ENCODE peak calls at places on chromosomes 7 and 10, in eight cellular contexts. X is adrenal gland, G is BJ, P is thoracic aorta, H is AG09309, V is GM12865, Y is GM23338, Z is cardiac muscle cell. Q is an unnamed sample.

GRCh38 chr10:22986771-22987542 is 59.1 kb downstream of the ARMC3 start:
- DNase-seq in X (no peak), G (no peak), P (no peak), H (peak), V (peak), Y (peak), Z (peak), Q (peak)

GRCh38 chr7:29196191-29196590 is 1.6 kb downstream of the CHN2 start:
- DNase-seq in X (no peak), G (no peak), P (no peak), H (no peak), V (peak), Y (no peak), Z (no peak), Q (no peak)

GRCh38 chr10:55287346-55287745 is 486.3 kb upstream of the PCDH15 start:
- DNase-seq in X (no peak), G (no peak), P (no peak), H (no peak), V (no peak), Y (no peak), Z (no peak), Q (no peak)

GRCh38 chr7:23544913-23545354 is 13.2 kb upstream of the TRA2A start:
- DNase-seq in X (no peak), G (no peak), P (no peak), H (no peak), V (peak), Y (peak), Z (peak), Q (peak)

GRCh38 chr7:2005746-2006145 is 227.0 kb downstream of the MAD1L1 start:
- DNase-seq in X (no peak), G (no peak), P (no peak), H (no peak), V (no peak), Y (no peak), Z (no peak), Q (no peak)

GRCh38 chr7:2150445-2150815 is 82.3 kb downstream of the MAD1L1 start:
- DNase-seq in X (no peak), G (no peak), P (no peak), H (no peak), V (no peak), Y (no peak), Z (no peak), Q (no peak)

GRCh38 chr10:5692476-5693358 is 8.1 kb downstream of the TASOR2 start:
- DNase-seq in X (peak), G (no peak), P (no peak), H (no peak), V (peak), Y (peak), Z (peak), Q (peak)

GRCh38 chr7:124084024-124084423 is 51.2 kb upstream of the TMEM229A start:
- DNase-seq in X (no peak), G (no peak), P (no peak), H (no peak), V (no peak), Y (no peak), Z (peak), Q (no peak)

GRCh38 chr7:51589111-51589510 is 272.5 kb upstream of the COBL start:
- DNase-seq in X (no peak), G (no peak), P (no peak), H (no peak), V (no peak), Y (no peak), Z (no peak), Q (no peak)

GRCh38 chr10:4141471-4141870 is 356.5 kb upstream of the KLF6 start:
- DNase-seq in X (no peak), G (no peak), P (no peak), H (no peak), V (peak), Y (peak), Z (peak), Q (no peak)

GRCh38 chr7:95004618-95005282 is 97.4 kb downstream of the PPP1R9A start:
- DNase-seq in X (no peak), G (no peak), P (no peak), H (no peak), V (no peak), Y (no peak), Z (no peak), Q (no peak)

GRCh38 chr7:44805950-44806349 is 9.5 kb downstream of the PPIA start:
- DNase-seq in X (no peak), G (no peak), P (no peak), H (no peak), V (no peak), Y (no peak), Z (no peak), Q (no peak)

GRCh38 chr10:71773221-71773971 is at the start of gene VSIR:
- DNase-seq in X (peak), G (peak), P (peak), H (peak), V (peak), Y (peak), Z (peak), Q (peak)
- TF ChIP-seq CTCF in X (peak), G (peak), P (peak), H (peak), V (peak), Y (peak), Z (peak), Q (peak)

DNA sequence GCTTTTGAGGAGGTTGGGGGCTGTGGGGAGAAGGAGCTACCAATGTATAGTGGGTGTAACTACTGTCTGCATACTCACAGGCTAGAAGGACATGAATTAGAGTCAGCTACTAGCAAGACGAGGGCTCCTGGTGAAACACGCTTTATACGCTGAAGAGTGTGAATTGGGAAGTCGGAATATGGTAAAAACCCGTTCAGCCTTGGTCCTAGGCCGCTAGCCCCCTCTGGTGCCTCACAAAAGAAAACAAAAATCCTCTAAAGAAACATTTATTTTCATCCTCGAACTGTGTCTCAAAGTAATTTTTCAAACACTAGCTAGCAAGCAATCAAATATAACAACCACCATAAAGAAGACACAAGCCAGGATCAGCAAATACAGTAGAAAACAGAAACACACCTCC is 338.1 kb upstream of the SEMA3C start:
- DNase-seq in X (no peak), G (no peak), P (no peak), H (no peak), V (no peak), Y (peak), Z (peak), Q (no peak)
- TF ChIP-seq CTCF in X (no peak), G (peak), P (peak), H (peak), V (no peak), Y (peak), Z (peak), Q (no peak)

GRCh38 chr10:120599202-120599724 is 142.2 kb downstream of the PLPP4 start:
- DNase-seq in X (no peak), G (no peak), P (no peak), H (no peak), V (no peak), Y (no peak), Z (no peak), Q (no peak)

GRCh38 chr10:120597902-120598301 is 140.9 kb downstream of the PLPP4 start:
- DNase-seq in X (no peak), G (no peak), P (no peak), H (no peak), V (no peak), Y (no peak), Z (no peak), Q (no peak)

GRCh38 chr10:120600871-120601644 is 144.0 kb downstream of the PLPP4 start:
- DNase-seq in X (no peak), G (no peak), P (no peak), H (no peak), V (peak), Y (peak), Z (no peak), Q (no peak)

GRCh38 chr10:120601999-120602398 is 145.0 kb downstream of the PLPP4 start:
- DNase-seq in X (no peak), G (no peak), P (no peak), H (no peak), V (no peak), Y (no peak), Z (no peak), Q (no peak)

DNA sequence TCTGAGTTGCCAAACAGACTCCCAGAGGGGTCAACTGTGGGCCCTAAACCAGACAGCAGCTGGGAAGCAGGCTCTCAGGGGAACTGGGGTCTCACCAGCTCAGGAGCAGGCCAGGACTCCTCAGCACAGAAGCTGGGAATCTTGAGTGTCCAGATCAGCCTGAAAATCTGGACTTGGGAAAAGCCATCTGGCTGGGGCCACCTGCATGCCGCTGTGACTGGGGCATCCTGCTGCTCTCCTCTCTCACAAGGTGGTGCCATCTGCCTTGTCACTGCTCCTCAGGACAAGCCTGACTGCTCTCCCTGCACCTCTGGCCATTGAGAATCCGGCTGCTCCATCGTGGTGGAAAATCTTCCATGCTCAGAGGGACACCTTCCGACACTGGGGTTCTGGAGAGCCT is 141.3 kb downstream of the PLPP4 start:
- DNase-seq in X (no peak), G (no peak), P (no peak), H (no peak), V (no peak), Y (no peak), Z (no peak), Q (no peak)
- TF ChIP-seq CTCF in X (no peak), G (no peak), P (no peak), H (no peak), V (no peak), Y (peak), Z (no peak), Q (no peak)

GRCh38 chr7:137869260-137869659 is 22.5 kb upstream of the DGKI start:
- DNase-seq in X (no peak), G (no peak), P (no peak), H (no peak), V (no peak), Y (no peak), Z (no peak), Q (no peak)

GRCh38 chr7:137870684-137871083 is 23.9 kb upstream of the DGKI start:
- DNase-seq in X (no peak), G (no peak), P (no peak), H (no peak), V (no peak), Y (no peak), Z (no peak), Q (no peak)

GRCh38 chr7:137873524-137873923 is 26.8 kb upstream of the DGKI start:
- DNase-seq in X (no peak), G (peak), P (no peak), H (peak), V (peak), Y (no peak), Z (peak), Q (no peak)

GRCh38 chr7:137870078-137870477 is 23.3 kb upstream of the DGKI start:
- DNase-seq in X (no peak), G (no peak), P (no peak), H (no peak), V (no peak), Y (no peak), Z (no peak), Q (no peak)

DNA sequence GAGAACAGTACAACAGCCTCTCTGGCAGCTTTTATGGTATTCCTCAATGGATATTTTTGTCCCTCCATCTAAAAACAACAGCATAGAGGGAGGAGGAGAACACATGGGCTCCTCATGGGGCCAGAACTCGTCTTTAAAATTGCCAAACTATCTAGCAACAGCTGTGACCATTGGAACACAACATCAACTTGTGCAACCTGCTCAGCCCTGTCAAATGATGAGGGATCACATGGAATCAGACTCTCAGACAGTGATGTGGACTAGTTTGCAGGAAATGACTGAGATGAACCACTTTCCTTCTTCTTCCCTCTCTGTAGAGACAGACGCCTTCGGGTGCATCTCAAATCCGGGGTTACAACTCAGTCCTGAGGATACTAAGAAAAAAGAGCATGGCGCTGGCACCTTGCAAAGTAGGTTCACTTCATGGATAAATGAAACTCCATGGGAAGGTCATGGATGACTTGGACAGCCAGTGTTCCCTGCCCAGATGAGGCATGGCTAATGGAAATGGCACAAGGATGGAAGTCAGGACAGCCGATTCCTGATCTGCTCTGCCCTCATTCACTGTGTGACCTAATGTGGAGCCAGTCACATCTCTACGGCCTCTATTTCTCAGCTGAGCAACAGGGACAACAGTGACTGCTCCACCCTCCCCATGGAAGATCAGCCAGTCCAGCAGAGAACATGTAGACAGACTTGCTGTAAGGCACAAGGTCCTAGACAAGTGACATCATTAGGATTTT is 24.6 kb upstream of the DGKI start:
- DNase-seq in X (no peak), G (peak), P (no peak), H (no peak), V (no peak), Y (no peak), Z (no peak), Q (no peak)
- TF ChIP-seq CTCF in X (no peak), G (no peak), P (no peak), H (no peak), V (no peak), Y (no peak), Z (no peak), Q (no peak)

GRCh38 chr7:77684030-77684429 is 12.2 kb upstream of the RSBN1L start:
- DNase-seq in X (no peak), G (no peak), P (peak), H (peak), V (no peak), Y (peak), Z (peak), Q (no peak)

GRCh38 chr7:77687747-77688144 is 8.5 kb upstream of the RSBN1L start:
- DNase-seq in X (no peak), G (no peak), P (no peak), H (no peak), V (peak), Y (peak), Z (no peak), Q (no peak)

GRCh38 chr7:77680266-77680665 is 16.0 kb upstream of the RSBN1L start:
- DNase-seq in X (no peak), G (no peak), P (no peak), H (no peak), V (no peak), Y (no peak), Z (no peak), Q (no peak)

GRCh38 chr7:77687100-77687746 is 9.0 kb upstream of the RSBN1L start:
- DNase-seq in X (no peak), G (no peak), P (no peak), H (no peak), V (no peak), Y (no peak), Z (peak), Q (no peak)

DNA sequence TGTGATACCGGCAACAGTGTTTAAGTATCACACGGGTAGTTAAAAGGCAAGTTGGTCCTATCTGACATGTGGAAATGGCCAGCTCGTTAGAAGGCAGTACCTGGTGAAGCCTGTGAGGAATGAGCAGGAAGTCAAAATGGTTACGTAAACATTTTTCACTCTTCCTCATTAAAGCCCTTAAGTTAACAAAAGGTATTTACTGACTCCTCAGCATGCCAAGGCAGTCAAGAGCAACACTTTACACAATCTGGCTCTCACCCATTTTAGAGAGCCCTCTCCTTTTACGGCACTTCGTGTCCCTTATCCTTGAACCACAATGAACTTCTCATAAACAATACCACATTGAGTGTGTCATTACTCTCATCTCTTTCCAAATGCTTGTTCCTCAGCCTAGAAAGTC is 11.0 kb upstream of the RSBN1L start:
- DNase-seq in X (no peak), G (no peak), P (no peak), H (peak), V (no peak), Y (peak), Z (peak), Q (no peak)
- TF ChIP-seq CTCF in X (no peak), G (no peak), P (no peak), H (no peak), V (no peak), Y (no peak), Z (no peak), Q (no peak)

DNA sequence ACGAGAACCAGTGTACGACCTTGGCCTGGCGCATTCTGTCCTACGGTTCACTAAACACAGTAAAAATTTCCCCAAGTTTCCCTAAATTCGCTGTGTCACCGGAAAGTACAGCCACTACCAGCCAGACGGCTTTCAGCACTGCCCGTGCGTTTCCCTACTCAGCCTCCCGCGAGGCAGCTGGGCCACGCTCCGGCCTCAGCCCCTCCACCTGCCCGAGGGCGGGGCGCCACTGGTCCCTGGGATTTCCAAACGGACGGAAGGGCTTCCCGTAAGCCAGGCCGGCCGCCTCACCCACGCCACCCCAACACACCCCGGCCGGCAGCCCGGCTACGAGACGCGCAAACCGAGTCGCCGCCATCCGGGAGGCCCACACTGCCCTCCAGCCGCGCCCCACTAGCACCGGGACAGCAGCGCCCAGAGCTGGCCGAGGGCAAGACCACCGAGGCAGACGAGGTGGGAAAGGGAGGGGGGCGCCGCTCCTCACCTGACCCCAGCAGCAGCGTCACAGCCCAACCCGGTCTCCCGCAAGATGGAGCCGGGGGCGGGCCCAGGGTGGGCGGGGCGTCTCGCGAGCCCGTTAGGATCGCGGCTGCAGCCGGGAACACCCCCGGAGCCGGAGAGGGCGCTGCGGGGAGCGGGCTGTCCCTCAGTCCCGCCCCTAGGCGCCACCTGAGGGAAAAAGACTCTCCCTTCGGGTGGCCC is at the start of gene ANXA7:
- DNase-seq in X (peak), G (peak), P (peak), H (peak), V (peak), Y (peak), Z (peak), Q (peak)
- TF ChIP-seq CTCF in X (peak), G (peak), P (peak), H (no peak), V (peak), Y (peak), Z (peak), Q (no peak)

GRCh38 chr7:117384693-117385092 is 42.6 kb downstream of the ASZ1 start:
- DNase-seq in X (no peak), G (no peak), P (no peak), H (no peak), V (no peak), Y (no peak), Z (peak), Q (no peak)

GRCh38 chr7:117383826-117384225 is 43.5 kb downstream of the ASZ1 start:
- DNase-seq in X (no peak), G (no peak), P (no peak), H (no peak), V (no peak), Y (peak), Z (no peak), Q (no peak)

GRCh38 chr7:117386125-117386709 is 41.1 kb downstream of the ASZ1 start:
- DNase-seq in X (no peak), G (no peak), P (no peak), H (peak), V (no peak), Y (no peak), Z (peak), Q (no peak)

GRCh38 chr7:117385340-117386124 is 41.8 kb downstream of the ASZ1 start:
- DNase-seq in X (no peak), G (no peak), P (no peak), H (peak), V (peak), Y (peak), Z (peak), Q (peak)

DNA sequence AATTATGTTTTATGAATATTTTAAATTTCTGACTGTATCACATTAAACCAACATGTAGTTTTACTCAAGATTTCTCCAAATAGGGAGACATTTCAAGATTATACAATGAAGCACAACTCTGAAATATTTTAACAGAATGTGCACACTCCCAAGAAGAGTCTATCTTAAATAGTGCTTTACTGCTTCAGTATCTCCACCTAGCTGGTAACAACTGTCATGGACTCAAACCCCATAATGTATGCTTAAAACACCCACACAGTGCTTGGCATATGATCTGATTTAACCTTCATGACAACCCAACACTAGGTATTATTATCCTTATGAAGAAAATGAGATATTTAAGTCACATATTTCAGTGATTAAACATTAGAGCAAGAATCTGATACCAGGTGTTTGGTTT is 45.9 kb downstream of the ASZ1 start:
- DNase-seq in X (no peak), G (no peak), P (no peak), H (no peak), V (peak), Y (no peak), Z (no peak), Q (no peak)
- TF ChIP-seq CTCF in X (no peak), G (no peak), P (no peak), H (peak), V (peak), Y (peak), Z (no peak), Q (no peak)

GRCh38 chr10:69801434-69802315 is at the start of gene COL13A1:
- DNase-seq in X (peak), G (no peak), P (peak), H (no peak), V (no peak), Y (peak), Z (peak), Q (no peak)

GRCh38 chr10:69800665-69801064 is 1.0 kb upstream of the COL13A1 start:
- DNase-seq in X (no peak), G (no peak), P (no peak), H (no peak), V (no peak), Y (no peak), Z (no peak), Q (no peak)

GRCh38 chr10:69803809-69804208 is 2.1 kb downstream of the COL13A1 start:
- DNase-seq in X (no peak), G (no peak), P (no peak), H (no peak), V (no peak), Y (no peak), Z (no peak), Q (no peak)

GRCh38 chr10:69801094-69801433 is 642 bp upstream of the COL13A1 start:
- DNase-seq in X (peak), G (no peak), P (no peak), H (no peak), V (peak), Y (peak), Z (peak), Q (peak)

GRCh38 chr10:69802424-69803161 is 887 bp downstream of the COL13A1 start:
- DNase-seq in X (no peak), G (no peak), P (no peak), H (no peak), V (no peak), Y (peak), Z (peak), Q (peak)
- TF ChIP-seq CTCF in X (no peak), G (peak), P (peak), H (no peak), V (no peak), Y (peak), Z (peak), Q (no peak)